ENCODE peak calls at places on chromosomes 2 and 18, in four cellular contexts. H, G, O and L are unnamed samples. For H3K4me1, the result is how much of the 10 kb centered on the place peaks cover.

GRCh38 chr2:119282139-119282965 is 58.7 kb downstream of the STEAP3 start:
- DNase-seq in H (no peak), G (no peak), O (no peak), L (no peak)

GRCh38 chr2:63950414-63950813 is 68.8 kb downstream of the VPS54 start:
- DNase-seq in H (no peak), G (no peak), O (no peak), L (no peak)

GRCh38 chr2:157164370-157164769 is 93.1 kb upstream of the GALNT5 start:
- DNase-seq in H (no peak), G (no peak), O (no peak), L (no peak)

GRCh38 chr18:48072428-48073204 is 142.2 kb upstream of the SMAD2 start:
- DNase-seq in H (peak), G (no peak), O (no peak), L (no peak)

GRCh38 chr18:77167276-77167675 is 34.7 kb upstream of the MBP start:
- DNase-seq in H (peak), G (no peak), O (no peak), L (no peak)

GRCh38 chr18:56393870-56394269 is 244.5 kb downstream of the TXNL1 start:
- DNase-seq in H (no peak), G (no peak), O (no peak), L (no peak)

GRCh38 chr2:122081743-122082142 is 326.3 kb downstream of the TSN start:
- DNase-seq in H (no peak), G (peak), O (no peak), L (no peak)

GRCh38 chr2:53561155-53561554 is 206.4 kb upstream of the CHAC2 start:
- DNase-seq in H (no peak), G (no peak), O (no peak), L (no peak)

GRCh38 chr2:37786854-37787253 is 115.4 kb upstream of the CDC42EP3 start:
- DNase-seq in H (no peak), G (no peak), O (peak), L (no peak)
- H3K27ac ChIP-seq in H (no peak), G (no peak), O (no peak), L (no peak)

GRCh38 chr2:207895236-207895860 is 125.6 kb upstream of the FZD5 start:
- DNase-seq in H (no peak), G (no peak), O (no peak), L (no peak)
- H3K4me1 ChIP-seq in H (under half), G (under half), O (under half), L (under half)

GRCh38 chr2:96113951-96114350 is 2.4 kb downstream of the ADRA2B start:
- DNase-seq in H (no peak), G (peak), O (no peak), L (no peak)

GRCh38 chr2:96116424-96116878 is at the start of gene ADRA2B:
- DNase-seq in H (peak), G (peak), O (peak), L (peak)

GRCh38 chr2:96115631-96116423 is 544 bp downstream of the ADRA2B start:
- DNase-seq in H (no peak), G (peak), O (no peak), L (no peak)

GRCh38 chr2:96114546-96114902 is 1.8 kb downstream of the ADRA2B start:
- DNase-seq in H (no peak), G (peak), O (no peak), L (no peak)

GRCh38 chr2:96114903-96115581 is 1.3 kb downstream of the ADRA2B start:
- DNase-seq in H (no peak), G (peak), O (no peak), L (no peak)
- H3K4me3 ChIP-seq in H (no peak), G (no peak), O (no peak), L (no peak)

GRCh38 chr2:42072349-42073118 is 24.7 kb downstream of the PKDCC start:
- DNase-seq in H (no peak), G (peak), O (no peak), L (no peak)
- H3K27ac ChIP-seq in H (no peak), G (no peak), O (no peak), L (no peak)

GRCh38 chr2:96771792-96772618 is 11.3 kb downstream of the CNNM4 start:
- DNase-seq in H (no peak), G (no peak), O (peak), L (no peak)
- H3K4me1 ChIP-seq in H (under half), G (under half), O (under half), L (under half)

GRCh38 chr2:130754811-130755210 is 529 bp upstream of the AMER3 start:
- DNase-seq in H (no peak), G (peak), O (no peak), L (no peak)
- H3K4me3 ChIP-seq in H (no peak), G (no peak), O (no peak), L (no peak)

GRCh38 chr2:61889212-61889956 is 928 bp upstream of the CCT4 start:
- DNase-seq in H (no peak), G (no peak), O (peak), L (peak)
- H3K27ac ChIP-seq in H (no peak), G (no peak), O (no peak), L (peak)

GRCh38 chr2:34729845-34730244 is 1130.7 kb upstream of the FAM98A start:
- DNase-seq in H (no peak), G (no peak), O (no peak), L (no peak)

GRCh38 chr2:34736482-34736881 is 1137.4 kb upstream of the FAM98A start:
- DNase-seq in H (no peak), G (no peak), O (no peak), L (no peak)

GRCh38 chr2:34734042-34734441 is 1134.9 kb upstream of the FAM98A start:
- DNase-seq in H (no peak), G (no peak), O (no peak), L (no peak)

GRCh38 chr2:34734662-34735061 is 1135.6 kb upstream of the FAM98A start:
- DNase-seq in H (no peak), G (no peak), O (no peak), L (no peak)

GRCh38 chr2:34731274-34731673 is 1132.2 kb upstream of the FAM98A start:
- DNase-seq in H (no peak), G (no peak), O (no peak), L (no peak)
- H3K4me1 ChIP-seq in H (under half), G (under half), O (under half), L (under half)

DNA sequence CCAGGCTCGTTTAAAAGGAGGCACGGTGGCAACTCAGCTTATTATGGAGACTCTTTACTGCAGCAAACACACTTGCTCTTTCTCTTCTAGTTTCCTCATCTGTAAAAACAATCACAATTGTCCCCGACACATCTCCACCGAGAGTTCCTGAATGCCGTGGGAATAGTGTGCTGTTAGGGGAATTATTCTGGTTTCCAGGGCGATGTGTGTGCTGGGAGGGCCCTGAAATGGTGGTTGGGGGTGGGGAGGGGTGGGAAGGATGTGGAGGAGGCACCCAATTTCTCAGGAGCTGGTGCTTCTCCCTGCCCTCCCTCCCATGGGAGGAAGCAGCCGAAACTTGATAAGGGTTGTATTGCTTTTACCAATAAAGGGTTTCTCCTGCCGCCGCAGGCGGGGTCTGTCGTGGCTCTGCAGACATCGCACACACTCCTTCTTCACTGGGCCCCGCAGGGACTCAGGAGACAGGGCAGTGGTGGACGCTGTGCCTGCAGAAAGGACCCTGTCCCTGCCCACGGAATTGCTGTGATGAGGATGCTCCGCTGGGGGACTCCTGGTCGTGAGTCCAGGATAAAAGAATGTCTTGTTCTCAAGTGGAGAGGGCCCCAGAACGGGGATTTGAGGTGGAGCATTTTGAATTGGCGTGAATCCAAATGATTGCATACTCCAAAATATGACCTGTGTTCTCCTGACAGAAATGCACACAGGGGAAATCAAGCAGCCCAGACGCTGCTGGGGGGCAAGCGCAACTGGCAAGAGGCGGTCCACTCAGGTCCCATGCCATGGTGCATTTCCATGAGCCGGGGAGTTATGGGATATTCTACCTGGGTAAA is 119.2 kb downstream of the ACKR3 start:
- DNase-seq in H (no peak), G (peak), O (no peak), L (no peak)
- H3K4me3 ChIP-seq in H (no peak), G (no peak), O (no peak), L (no peak)